ENCODE peak calls at places on chromosomes 13 and 19, in four cellular contexts. I is heart left ventricle, J is A549, B is adrenal gland. S is an unnamed sample.

GRCh38 chr19:14525729-14526128 is 3.7 kb upstream of the TECR start:
- DNase-seq in J (no peak), I (no peak), B (no peak), S (no peak)

GRCh38 chr13:41848435-41849255 is 112.3 kb downstream of the VWA8 start:
- DNase-seq in I (no peak), J (no peak), B (peak; percentile 3), S (no peak)

GRCh38 chr13:71591380-71591779 is 275.6 kb downstream of the DACH1 start:
- DNase-seq in I (no peak), B (no peak), J (no peak), S (no peak)

GRCh38 chr13:29754486-29754806 is 96.0 kb downstream of the UBL3 start:
- DNase-seq in J (peak; percentile 60), I (no peak), B (peak; percentile 12), S (no peak)

GRCh38 chr13:60591348-60591747 is 194.3 kb downstream of the TDRD3 start:
- DNase-seq in B (no peak), I (no peak), J (no peak), S (no peak)

GRCh38 chr13:41919741-41920487 is 41.0 kb downstream of the VWA8 start:
- DNase-seq in I (no peak), J (no peak), B (no peak), S (no peak)

GRCh38 chr13:42788601-42789000 is 7.2 kb downstream of the FAM216B start:
- DNase-seq in J (no peak), I (no peak), B (no peak), S (no peak)

GRCh38 chr19:33376931-33377557 is 3.5 kb downstream of the CEBPG start:
- DNase-seq in J (peak; percentile 66), I (no peak), B (no peak), S (no peak)

GRCh38 chr19:38213911-38214625 is 10.0 kb downstream of the DPF1 start:
- DNase-seq in B (no peak), I (no peak), J (peak; percentile 81), S (no peak)

GRCh38 chr13:83825676-83826075 is 56.6 kb downstream of the SLITRK1 start:
- DNase-seq in J (no peak), I (no peak), B (no peak), S (no peak)

GRCh38 chr13:30412351-30412750 is 9.9 kb upstream of the UBE2L5 start:
- DNase-seq in I (no peak), B (no peak), J (no peak), S (no peak)

GRCh38 chr19:30678168-30678567 is 306.0 kb downstream of the ZNF536 start:
- DNase-seq in I (no peak), J (no peak), B (no peak), S (peak; percentile 83)

GRCh38 chr13:110245421-110245899 is 61.5 kb downstream of the COL4A1 start:
- DNase-seq in I (peak; percentile 16), B (no peak), J (no peak), S (no peak)

GRCh38 chr13:94178625-94179244 is 300.7 kb downstream of the DCT start:
- DNase-seq in B (no peak), I (no peak), J (no peak), S (no peak)

GRCh38 chr19:7706662-7707454 is 4.9 kb upstream of the FCER2 start:
- DNase-seq in B (no peak), I (no peak), J (no peak), S (peak; percentile 25)

GRCh38 chr19:48554385-48555091 is 2.6 kb downstream of the SULT2B1 start:
- DNase-seq in J (peak; percentile 97), B (peak; percentile 44), I (no peak), S (no peak)

GRCh38 chr13:27406178-27406939 is 18.1 kb upstream of the GTF3A start:
- DNase-seq in I (no peak), J (peak; percentile 49), B (peak; percentile 43), S (peak; percentile 73)

GRCh38 chr13:50198508-50198907 is 183.3 kb downstream of the KCNRG start:
- DNase-seq in B (no peak), I (no peak), J (no peak), S (no peak)

GRCh38 chr13:50200562-50200961 is 185.3 kb downstream of the KCNRG start:
- DNase-seq in I (no peak), B (no peak), J (no peak), S (no peak)

GRCh38 chr13:50203256-50204083 is 188.2 kb downstream of the KCNRG start:
- DNase-seq in B (no peak), I (no peak), J (no peak), S (no peak)

GRCh38 chr13:50202485-50202884 is 187.2 kb downstream of the KCNRG start:
- DNase-seq in J (no peak), I (no peak), B (no peak), S (no peak)

DNA sequence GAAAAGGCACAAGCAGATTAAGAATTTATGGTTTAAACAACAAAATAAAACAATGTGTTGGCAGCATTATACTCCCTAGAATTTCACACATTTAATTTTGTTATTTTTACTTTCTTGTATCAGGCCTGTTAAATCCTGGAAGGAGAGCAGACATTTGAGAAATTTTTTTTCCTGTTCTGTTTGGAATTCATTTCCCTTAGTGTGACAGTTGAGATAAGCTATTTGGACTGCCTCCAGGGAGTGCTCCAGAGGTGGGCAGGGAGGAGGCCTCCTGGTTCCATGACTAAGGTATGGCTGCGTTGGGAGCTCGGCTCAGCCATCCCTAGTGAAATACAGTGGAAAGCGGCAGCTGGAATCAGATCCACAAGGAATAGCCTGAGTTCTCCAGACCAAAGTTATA is 185.7 kb downstream of the KCNRG start:
- DNase-seq in J (no peak), I (no peak), B (peak; percentile 17), S (no peak)
- TF ChIP-seq CTCF in J (no peak), I (no peak), B (no peak), S (no peak)

GRCh38 chr19:12907166-12907565 is 11.9 kb downstream of the SYCE2 start:
- DNase-seq in B (no peak), J (no peak), I (no peak), S (no peak)

GRCh38 chr19:12918253-12918652 is 840 bp downstream of the SYCE2 start:
- DNase-seq in J (no peak), B (no peak), I (no peak), S (no peak)

GRCh38 chr19:12913871-12914690 is 5.0 kb downstream of the SYCE2 start:
- DNase-seq in B (peak; percentile 36), J (no peak), I (no peak), S (no peak)

DNA sequence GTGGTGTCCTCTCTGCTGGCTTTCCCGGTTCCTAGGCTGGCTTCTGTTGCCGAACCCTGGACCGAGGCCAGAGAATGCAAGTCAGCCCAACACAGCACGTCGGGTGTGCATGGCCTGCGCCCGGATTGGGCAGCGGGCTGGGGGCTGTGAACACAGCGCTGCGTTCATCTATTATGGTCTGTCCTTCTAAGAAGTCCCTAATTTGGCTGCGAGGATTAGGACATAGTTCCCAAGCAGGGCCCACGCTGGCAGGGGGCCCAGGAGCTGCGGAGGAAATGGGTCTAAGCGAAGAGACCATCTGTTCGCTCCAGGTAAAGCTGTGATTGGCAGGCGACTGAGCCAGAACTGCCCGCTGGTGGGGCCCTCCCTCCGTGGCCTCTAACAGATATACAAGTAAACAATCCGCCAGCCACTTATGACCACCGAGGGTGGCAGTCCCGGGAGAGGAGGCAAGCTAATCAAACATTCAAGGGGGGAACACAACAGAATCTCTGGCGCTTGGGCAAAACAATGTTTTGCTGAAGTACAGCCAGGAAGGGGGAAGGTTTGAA is 6.0 kb downstream of the SYCE2 start:
- DNase-seq in J (no peak), I (peak; percentile 79), B (peak; percentile 72), S (peak; percentile 94)
- H3K4me3 ChIP-seq in J (no peak overlapping the region), I (peak overlapping the region; percentile 35), B (no peak overlapping the region), S (no peak overlapping the region)

GRCh38 chr13:79917628-79918027 is 423.3 kb downstream of the SPRY2 start:
- DNase-seq in J (no peak), I (no peak), B (no peak), S (no peak)
- TF ChIP-seq POLR2A in J (no peak), I (no peak), B (no peak), S (no peak)

GRCh38 chr13:88887045-88887662 is 1216.0 kb downstream of the SLITRK5 start:
- DNase-seq in B (no peak), J (no peak), I (no peak), S (no peak)
- TF ChIP-seq CTCF in B (no peak), J (no peak), I (no peak), S (no peak)

GRCh38 chr13:48221301-48222190 is 11.5 kb upstream of the ITM2B start:
- DNase-seq in J (no peak), B (no peak), I (no peak), S (no peak)

GRCh38 chr13:48220592-48221300 is 12.3 kb upstream of the ITM2B start:
- DNase-seq in I (no peak), J (no peak), B (no peak), S (no peak)

GRCh38 chr13:48223016-48223385 is 10.0 kb upstream of the ITM2B start:
- DNase-seq in J (no peak), I (no peak), B (no peak), S (no peak)

GRCh38 chr13:48222358-48223015 is 10.5 kb upstream of the ITM2B start:
- DNase-seq in I (peak; percentile 25), J (no peak), B (peak; percentile 43), S (no peak)
- H3K4me3 ChIP-seq in I (peak overlapping the region; percentile 43), J (peak overlapping the region; percentile 36), B (peak overlapping the region; percentile 20), S (no peak overlapping the region)

GRCh38 chr19:55117636-55118391 is at the start of gene PPP1R12C:
- DNase-seq in I (peak; percentile 99), J (peak; percentile 99), B (peak; percentile 99), S (peak; percentile 99)
- TF ChIP-seq POLR2A in I (peak; percentile 68), J (peak; percentile 74), B (peak; percentile 38), S (no peak)

DNA sequence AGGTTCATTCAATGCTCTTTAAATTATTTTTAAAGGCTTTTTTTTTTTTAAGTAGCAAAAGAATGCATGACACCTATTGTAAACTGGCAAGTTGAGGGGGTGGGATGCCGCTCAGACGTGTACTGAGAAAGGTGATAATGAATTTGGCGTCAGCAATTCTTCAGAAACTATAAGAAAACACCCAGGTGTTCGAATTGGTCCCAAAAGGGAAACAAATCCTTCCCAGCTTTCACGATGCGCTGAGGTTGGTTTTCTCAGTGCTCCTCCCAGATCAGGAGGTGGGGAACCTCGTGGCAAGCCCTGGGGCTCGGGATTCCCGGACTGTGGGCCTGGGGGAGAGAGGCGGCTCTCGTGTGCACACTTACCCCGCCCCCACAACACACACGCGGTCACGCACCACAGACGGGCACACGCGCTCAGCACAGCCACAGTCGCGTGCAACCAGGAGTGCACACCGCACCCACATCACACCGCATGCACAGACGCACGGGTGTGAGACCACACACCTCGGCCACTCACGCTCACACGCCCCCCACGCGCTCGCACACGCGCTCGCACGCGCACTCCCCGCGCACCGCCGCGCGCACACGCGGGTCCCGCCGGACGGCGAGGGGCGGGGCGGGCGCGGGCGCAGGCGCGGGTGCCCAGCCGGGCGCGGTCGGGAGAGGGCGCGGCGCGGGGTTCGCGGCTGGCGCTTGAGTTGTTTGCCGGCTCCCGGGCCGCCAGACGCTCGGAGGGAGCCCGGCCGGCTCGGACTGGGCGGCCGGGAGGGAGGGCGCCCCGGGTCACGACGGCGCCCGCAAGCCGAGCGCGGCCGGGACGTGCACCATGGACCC is at the start of gene FAM124A:
- DNase-seq in B (peak; percentile 59), J (peak; percentile 23), I (peak; percentile 55), S (peak; percentile 85)
- TF ChIP-seq CTCF in B (peak; percentile 42), J (peak; percentile 54), I (no peak), S (no peak)

DNA sequence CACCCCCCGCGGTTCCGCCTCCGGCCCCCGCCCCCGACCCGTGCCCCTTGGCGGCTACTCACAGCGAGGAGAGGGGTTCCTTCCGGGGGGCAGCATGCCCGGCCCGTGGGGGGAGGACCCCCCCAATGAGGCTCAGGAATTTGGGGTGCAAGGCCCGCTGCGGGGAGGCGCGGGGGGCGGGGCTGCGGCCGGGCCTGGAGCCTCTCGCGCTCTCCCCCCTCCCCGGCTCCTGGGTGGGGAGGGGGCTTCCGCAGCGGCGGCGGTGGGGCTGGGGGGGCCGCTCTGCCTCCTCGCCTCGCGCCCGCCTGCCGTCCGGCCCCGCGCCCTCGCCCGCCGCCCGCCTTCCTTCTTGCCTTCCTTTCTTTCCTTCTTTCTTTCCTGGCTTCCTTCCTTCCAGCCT is 353 bp downstream of the LRRC4B start:
- DNase-seq in B (no peak), J (no peak), I (no peak), S (no peak)
- H3K4me3 ChIP-seq in B (no peak overlapping the region), J (peak overlapping the region; percentile 55), I (peak overlapping the region; percentile 56), S (no peak overlapping the region)

S was measured in lower leg skin.